ENCODE peak calls at places on chromosome 20, in eight cellular contexts. Y, E, F, S, B, V, Q and X are unnamed samples.

GRCh38 chr20:58721951-58722371 is 29.4 kb downstream of the NPEPL1 start:
- DNase-seq in Y (no peak), E (peak; percentile 76), F (peak; percentile 4), S (no peak), B (no peak), V (no peak), Q (no peak), X (peak; percentile 30)

GRCh38 chr20:24498641-24499040 is 29.2 kb downstream of the SYNDIG1 start:
- DNase-seq in Y (no peak), E (no peak), F (no peak), S (no peak), B (no peak), V (no peak), Q (no peak), X (no peak)

GRCh38 chr20:21096321-21097043 is 9.7 kb downstream of the LINC00237 start:
- DNase-seq in Y (peak; percentile 32), E (no peak), F (no peak), S (peak; percentile 15), B (peak; percentile 50), V (peak; percentile 24), Q (no peak), X (no peak)

GRCh38 chr20:36246410-36246809 is 10.1 kb downstream of the AAR2 start:
- DNase-seq in Y (no peak), E (no peak), F (no peak), S (no peak), B (no peak), V (peak; percentile 58), Q (no peak), X (no peak)

GRCh38 chr20:4167261-4168004 is 152.1 kb upstream of the RNF24 start:
- DNase-seq in Y (no peak), E (no peak), F (no peak), S (no peak), B (no peak), V (peak; percentile 54), Q (no peak), X (no peak)

GRCh38 chr20:11296951-11297350 is 620.7 kb upstream of the BTBD3 start:
- DNase-seq in Y (peak; percentile 13), E (no peak), F (no peak), S (peak; percentile 13), B (peak; percentile 2), V (no peak), Q (no peak), X (no peak)

GRCh38 chr20:37976862-37977261 is 56.4 kb downstream of the TTI1 start:
- DNase-seq in Y (no peak), E (no peak), F (no peak), S (no peak), B (no peak), V (no peak), Q (no peak), X (no peak)

GRCh38 chr20:19644085-19644484 is 114.0 kb upstream of the RIN2 start:
- DNase-seq in Y (no peak), E (no peak), F (no peak), S (no peak), B (no peak), V (no peak), Q (no peak), X (no peak)

GRCh38 chr20:57197352-57198198 is 68.9 kb downstream of the BMP7 start:
- DNase-seq in Y (no peak), E (no peak), F (no peak), S (no peak), B (no peak), V (no peak), Q (no peak), X (no peak)

GRCh38 chr20:42110301-42110700 is 492.1 kb upstream of the CHD6 start:
- DNase-seq in Y (no peak), E (no peak), F (no peak), S (no peak), B (no peak), V (no peak), Q (no peak), X (no peak)

GRCh38 chr20:53387983-53388675 is 205.5 kb downstream of the ZNF217 start:
- DNase-seq in Y (no peak), E (no peak), F (no peak), S (no peak), B (no peak), V (no peak), Q (peak; percentile 30), X (no peak)

GRCh38 chr20:62355527-62356142 is 11.5 kb downstream of the LAMA5 start:
- DNase-seq in Y (no peak), E (peak; percentile 54), F (no peak), S (no peak), B (peak; percentile 72), V (no peak), Q (no peak), X (peak; percentile 85)

GRCh38 chr20:23143098-23143497 is 57.0 kb upstream of the CD93 start:
- DNase-seq in Y (peak; percentile 85), E (peak; percentile 85), F (no peak), S (peak; percentile 89), B (peak; percentile 85), V (no peak), Q (peak; percentile 73), X (peak; percentile 83)

GRCh38 chr20:51767867-51768758 is at the start of gene ATP9A:
- DNase-seq in Y (peak; percentile 31), E (no peak), F (no peak), S (peak; percentile 68), B (peak; percentile 19), V (no peak), Q (no peak), X (peak; percentile 50)

GRCh38 chr20:1469925-1470571 is 3.4 kb upstream of the NSFL1C start:
- DNase-seq in Y (peak; percentile 100), E (peak; percentile 83), F (no peak), S (peak; percentile 93), B (peak; percentile 100), V (peak; percentile 39), Q (peak; percentile 15), X (peak; percentile 79)

GRCh38 chr20:39784693-39785092 is 822.5 kb downstream of the DHX35 start:
- DNase-seq in Y (no peak), E (no peak), F (no peak), S (no peak), B (no peak), V (no peak), Q (no peak), X (no peak)

GRCh38 chr20:41989935-41990635 is 371.9 kb upstream of the CHD6 start:
- DNase-seq in Y (no peak), E (no peak), F (no peak), S (no peak), B (peak; percentile 0), V (no peak), Q (no peak), X (no peak)

GRCh38 chr20:32249030-32249738 is 28.3 kb upstream of the KIF3B start:
- DNase-seq in Y (no peak), E (no peak), F (no peak), S (no peak), B (no peak), V (no peak), Q (peak; percentile 80), X (no peak)

GRCh38 chr20:62359491-62360121 is 7.5 kb downstream of the LAMA5 start:
- DNase-seq in Y (no peak), E (no peak), F (no peak), S (no peak), B (peak; percentile 95), V (no peak), Q (no peak), X (peak; percentile 76)

GRCh38 chr20:31967830-31968249 is at the start of gene XKR7:
- DNase-seq in Y (no peak), E (no peak), F (no peak), S (no peak), B (no peak), V (peak; percentile 91), Q (no peak), X (no peak)

GRCh38 chr20:42043921-42044320 is 425.7 kb upstream of the CHD6 start:
- DNase-seq in Y (no peak), E (no peak), F (no peak), S (no peak), B (no peak), V (no peak), Q (no peak), X (no peak)

GRCh38 chr20:10965936-10966470 is 292.2 kb upstream of the JAG1 start:
- DNase-seq in Y (peak; percentile 64), E (no peak), F (no peak), S (peak; percentile 59), B (no peak), V (no peak), Q (no peak), X (no peak)

GRCh38 chr20:37727247-37727956 is 33.6 kb downstream of the CTNNBL1 start:
- DNase-seq in Y (no peak), E (no peak), F (no peak), S (peak; percentile 30), B (peak; percentile 53), V (no peak), Q (no peak), X (no peak)

GRCh38 chr20:44404204-44405181 is 49.0 kb downstream of the HNF4A start:
- DNase-seq in Y (no peak), E (no peak), F (no peak), S (no peak), B (no peak), V (no peak), Q (no peak), X (no peak)

GRCh38 chr20:62633571-62634329 is 8.6 kb upstream of the SLCO4A1 start:
- DNase-seq in Y (no peak), E (no peak), F (no peak), S (no peak), B (no peak), V (no peak), Q (no peak), X (no peak)

GRCh38 chr20:9032758-9033157 is 36.1 kb upstream of the PLCB4 start:
- DNase-seq in Y (peak; percentile 62), E (no peak), F (no peak), S (peak; percentile 54), B (peak; percentile 38), V (no peak), Q (no peak), X (no peak)

GRCh38 chr20:31638317-31638716 is 605 bp downstream of the COX4I2 start:
- DNase-seq in Y (no peak), E (no peak), F (no peak), S (no peak), B (no peak), V (peak; percentile 78), Q (no peak), X (peak; percentile 33)

GRCh38 chr20:8414611-8415274 is 282.7 kb downstream of the PLCB1 start:
- DNase-seq in Y (peak; percentile 78), E (no peak), F (no peak), S (peak; percentile 76), B (peak; percentile 66), V (no peak), Q (no peak), X (no peak)

GRCh38 chr20:3250091-3250504 is 11.1 kb upstream of the SLC4A11 start:
- DNase-seq in Y (no peak), E (no peak), F (no peak), S (no peak), B (peak; percentile 24), V (no peak), Q (no peak), X (no peak)

GRCh38 chr20:3808141-3808479 is 12.0 kb downstream of the CDC25B start:
- DNase-seq in Y (peak; percentile 92), E (peak; percentile 93), F (no peak), S (peak; percentile 92), B (peak; percentile 85), V (no peak), Q (no peak), X (peak; percentile 92)

GRCh38 chr20:35742741-35743523 is 872 bp upstream of the RBM39 start:
- DNase-seq in Y (no peak), E (no peak), F (no peak), S (peak; percentile 32), B (peak; percentile 41), V (peak; percentile 26), Q (peak; percentile 69), X (no peak)

GRCh38 chr20:9989066-9989724 is 45.6 kb upstream of the ANKEF1 start:
- DNase-seq in Y (peak; percentile 53), E (no peak), F (no peak), S (peak; percentile 88), B (peak; percentile 84), V (no peak), Q (no peak), X (no peak)

GRCh38 chr20:846894-847278 is 13.4 kb downstream of the FAM110A start:
- DNase-seq in Y (no peak), E (no peak), F (peak; percentile 36), S (no peak), B (no peak), V (no peak), Q (peak; percentile 64), X (no peak)

GRCh38 chr20:58481541-58482021 is 33.6 kb downstream of the APCDD1L start:
- DNase-seq in Y (no peak), E (no peak), F (peak; percentile 19), S (peak; percentile 69), B (peak; percentile 68), V (no peak), Q (peak; percentile 24), X (no peak)